ENCODE peak calls at places on chromosomes 13 and 19, in six cellular contexts. One of them, this sample, is unnamed.

GRCh38 chr19:57606931-57607330 is 7.1 kb upstream of the ZNF134 start:
- DNase-seq in K562: no peak
- DNase-seq in SK-N-SH: no peak
- DNase-seq in GM12878: no peak
- DNase-seq in HepG2: no peak
- DNase-seq in H1: no peak
- DNase-seq in this sample: no peak

GRCh38 chr19:50911206-50912101 is at the start of gene KLK4:
- DNase-seq in K562: no peak
- DNase-seq in SK-N-SH: no peak
- DNase-seq in GM12878: no peak
- DNase-seq in HepG2: no peak
- DNase-seq in H1: no peak
- DNase-seq in this sample: no peak

GRCh38 chr13:87172166-87172825 is 498.9 kb upstream of the SLITRK5 start:
- DNase-seq in K562: no peak
- DNase-seq in SK-N-SH: no peak
- DNase-seq in GM12878: no peak
- DNase-seq in HepG2: no peak
- DNase-seq in H1: no peak
- DNase-seq in this sample: no peak

GRCh38 chr13:78060966-78061365 is 142.3 kb upstream of the EDNRB start:
- DNase-seq in K562: no peak
- DNase-seq in SK-N-SH: no peak
- DNase-seq in GM12878: no peak
- DNase-seq in HepG2: no peak
- DNase-seq in H1: no peak
- DNase-seq in this sample: no peak

GRCh38 chr13:31588923-31589322 is 150.4 kb upstream of the RXFP2 start:
- DNase-seq in K562: no peak
- DNase-seq in SK-N-SH: no peak
- DNase-seq in GM12878: no peak
- DNase-seq in HepG2: no peak
- DNase-seq in H1: no peak
- DNase-seq in this sample: no peak

GRCh38 chr13:79492313-79492798 is 11.4 kb downstream of the NDFIP2 start:
- DNase-seq in K562: no peak
- DNase-seq in SK-N-SH: no peak
- DNase-seq in GM12878: no peak
- DNase-seq in HepG2: no peak
- DNase-seq in H1: no peak
- DNase-seq in this sample: no peak

GRCh38 chr13:97238432-97238831 is 16.3 kb downstream of the MBNL2 start:
- DNase-seq in K562: no peak
- DNase-seq in SK-N-SH: no peak
- DNase-seq in GM12878: no peak
- DNase-seq in HepG2: no peak
- DNase-seq in H1: no peak
- DNase-seq in this sample: no peak

GRCh38 chr13:76812206-76812882 is 73.9 kb downstream of the KCTD12 start:
- DNase-seq in K562: no peak
- DNase-seq in SK-N-SH: peak; percentile 55
- DNase-seq in GM12878: no peak
- DNase-seq in HepG2: no peak
- DNase-seq in H1: no peak
- DNase-seq in this sample: no peak

GRCh38 chr19:6062274-6062673 is 48.0 kb downstream of the RFX2 start:
- DNase-seq in K562: no peak
- DNase-seq in SK-N-SH: no peak
- DNase-seq in GM12878: no peak
- DNase-seq in HepG2: no peak
- DNase-seq in H1: no peak
- DNase-seq in this sample: no peak

GRCh38 chr19:1571358-1571757 is 3.2 kb upstream of the MEX3D start:
- DNase-seq in K562: no peak
- DNase-seq in SK-N-SH: no peak
- DNase-seq in GM12878: no peak
- DNase-seq in HepG2: no peak
- DNase-seq in H1: no peak
- DNase-seq in this sample: no peak

GRCh38 chr19:39752390-39752789 is 14.6 kb upstream of the CLC start:
- DNase-seq in K562: no peak
- DNase-seq in SK-N-SH: no peak
- DNase-seq in GM12878: no peak
- DNase-seq in HepG2: no peak
- DNase-seq in H1: no peak
- DNase-seq in this sample: no peak

GRCh38 chr19:14519860-14520407 is 1.7 kb upstream of the DNAJB1 start:
- DNase-seq in K562: no peak
- DNase-seq in SK-N-SH: no peak
- DNase-seq in GM12878: no peak
- DNase-seq in HepG2: peak; percentile 99
- DNase-seq in H1: no peak
- DNase-seq in this sample: peak; percentile 96

GRCh38 chr19:18460313-18460712 is 22.4 kb upstream of the ISYNA1 start:
- DNase-seq in K562: no peak
- DNase-seq in SK-N-SH: no peak
- DNase-seq in GM12878: no peak
- DNase-seq in HepG2: no peak
- DNase-seq in H1: no peak
- DNase-seq in this sample: no peak

GRCh38 chr13:99501952-99502310 is 659 bp downstream of the TM9SF2 start:
- DNase-seq in K562: no peak
- DNase-seq in SK-N-SH: no peak
- DNase-seq in GM12878: no peak
- DNase-seq in HepG2: no peak
- DNase-seq in H1: no peak
- DNase-seq in this sample: no peak

GRCh38 chr13:109873351-109874123 is 87.2 kb upstream of the IRS2 start:
- DNase-seq in K562: no peak
- DNase-seq in SK-N-SH: no peak
- DNase-seq in GM12878: no peak
- DNase-seq in HepG2: no peak
- DNase-seq in H1: no peak
- DNase-seq in this sample: no peak

GRCh38 chr13:109874921-109875454 is 88.6 kb upstream of the IRS2 start:
- DNase-seq in K562: no peak
- DNase-seq in SK-N-SH: no peak
- DNase-seq in GM12878: no peak
- DNase-seq in HepG2: no peak
- DNase-seq in H1: no peak
- DNase-seq in this sample: no peak

GRCh38 chr13:109872864-109873263 is 86.5 kb upstream of the IRS2 start:
- DNase-seq in K562: no peak
- DNase-seq in SK-N-SH: no peak
- DNase-seq in GM12878: no peak
- DNase-seq in HepG2: no peak
- DNase-seq in H1: no peak
- DNase-seq in this sample: no peak

GRCh38 chr13:109875746-109876145 is 89.4 kb upstream of the IRS2 start:
- DNase-seq in K562: no peak
- DNase-seq in SK-N-SH: no peak
- DNase-seq in GM12878: no peak
- DNase-seq in HepG2: no peak
- DNase-seq in H1: no peak
- DNase-seq in this sample: no peak

DNA sequence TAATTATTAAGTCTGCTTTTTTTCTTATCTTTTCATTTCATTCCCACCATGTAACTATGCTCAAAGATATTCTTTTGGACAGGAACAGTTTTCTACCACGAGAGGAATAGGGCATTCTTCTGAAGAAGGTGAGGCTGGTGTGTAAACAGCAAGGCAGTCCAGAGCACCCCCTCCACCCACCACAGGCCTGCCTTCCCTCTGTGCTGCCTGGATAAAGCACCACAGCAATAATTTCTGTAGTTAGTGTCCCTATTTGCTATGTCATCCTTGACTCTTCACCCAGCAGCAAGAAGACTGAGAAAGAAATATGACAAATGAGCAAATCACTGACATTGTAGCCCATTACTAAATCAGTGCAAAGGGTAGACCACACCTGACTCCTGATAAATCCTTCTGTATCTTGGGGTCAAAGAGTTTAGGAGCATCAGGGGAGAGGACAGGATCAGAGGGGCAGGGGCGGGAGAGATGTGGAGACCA is 88.1 kb upstream of the IRS2 start:
- DNase-seq in K562: no peak
- DNase-seq in SK-N-SH: no peak
- DNase-seq in GM12878: no peak
- DNase-seq in HepG2: no peak
- DNase-seq in H1: no peak
- DNase-seq in this sample: no peak
- TF ChIP-seq YY1 in K562: no peak
- TF ChIP-seq YY1 in SK-N-SH: no peak
- TF ChIP-seq YY1 in GM12878: no peak
- TF ChIP-seq YY1 in HepG2: no peak
- TF ChIP-seq YY1 in H1: no peak
- TF ChIP-seq YY1 in this sample: no peak

GRCh38 chr19:10293637-10294367 is 4.0 kb downstream of the ICAM5 start:
- DNase-seq in K562: no peak
- DNase-seq in SK-N-SH: no peak
- DNase-seq in GM12878: no peak
- DNase-seq in HepG2: no peak
- DNase-seq in H1: no peak
- DNase-seq in this sample: no peak

GRCh38 chr19:10295305-10295846 is 5.6 kb downstream of the ICAM5 start:
- DNase-seq in K562: no peak
- DNase-seq in SK-N-SH: peak; percentile 52
- DNase-seq in GM12878: no peak
- DNase-seq in HepG2: no peak
- DNase-seq in H1: peak; percentile 74
- DNase-seq in this sample: no peak

GRCh38 chr19:10292789-10293636 is 3.3 kb downstream of the ICAM5 start:
- DNase-seq in K562: no peak
- DNase-seq in SK-N-SH: no peak
- DNase-seq in GM12878: no peak
- DNase-seq in HepG2: no peak
- DNase-seq in H1: no peak
- DNase-seq in this sample: no peak

GRCh38 chr19:10294368-10294697 is 4.6 kb downstream of the ICAM5 start:
- DNase-seq in K562: no peak
- DNase-seq in SK-N-SH: no peak
- DNase-seq in GM12878: no peak
- DNase-seq in HepG2: no peak
- DNase-seq in H1: peak; percentile 79
- DNase-seq in this sample: no peak

GRCh38 chr19:10295847-10296591 is 6.3 kb downstream of the ICAM5 start:
- DNase-seq in K562: no peak
- DNase-seq in SK-N-SH: peak; percentile 58
- DNase-seq in GM12878: no peak
- DNase-seq in HepG2: no peak
- DNase-seq in H1: peak; percentile 75
- DNase-seq in this sample: no peak
- TF ChIP-seq JUND in K562: no peak
- TF ChIP-seq JUND in SK-N-SH: no peak
- TF ChIP-seq JUND in GM12878: no peak
- TF ChIP-seq JUND in HepG2: no peak
- TF ChIP-seq JUND in H1: no peak
- TF ChIP-seq JUND in this sample: no peak

GRCh38 chr13:66347718-66348117 is 882.4 kb downstream of the PCDH9 start:
- DNase-seq in K562: no peak
- DNase-seq in SK-N-SH: no peak
- DNase-seq in GM12878: no peak
- DNase-seq in HepG2: no peak
- DNase-seq in H1: no peak
- DNase-seq in this sample: no peak

GRCh38 chr13:66345988-66346387 is 884.1 kb downstream of the PCDH9 start:
- DNase-seq in K562: no peak
- DNase-seq in SK-N-SH: no peak
- DNase-seq in GM12878: no peak
- DNase-seq in HepG2: no peak
- DNase-seq in H1: no peak
- DNase-seq in this sample: no peak

GRCh38 chr13:66344770-66345367 is 885.3 kb downstream of the PCDH9 start:
- DNase-seq in K562: no peak
- DNase-seq in SK-N-SH: no peak
- DNase-seq in GM12878: no peak
- DNase-seq in HepG2: no peak
- DNase-seq in H1: no peak
- DNase-seq in this sample: no peak

GRCh38 chr13:66349945-66350344 is 880.2 kb downstream of the PCDH9 start:
- DNase-seq in K562: no peak
- DNase-seq in SK-N-SH: no peak
- DNase-seq in GM12878: no peak
- DNase-seq in HepG2: no peak
- DNase-seq in H1: no peak
- DNase-seq in this sample: no peak

GRCh38 chr13:66348745-66349720 is 881.1 kb downstream of the PCDH9 start:
- DNase-seq in K562: no peak
- DNase-seq in SK-N-SH: no peak
- DNase-seq in GM12878: no peak
- DNase-seq in HepG2: no peak
- DNase-seq in H1: no peak
- DNase-seq in this sample: no peak
- TF ChIP-seq YY1 in K562: no peak
- TF ChIP-seq YY1 in SK-N-SH: no peak
- TF ChIP-seq YY1 in GM12878: no peak
- TF ChIP-seq YY1 in HepG2: no peak
- TF ChIP-seq YY1 in H1: no peak
- TF ChIP-seq YY1 in this sample: no peak

GRCh38 chr13:50518791-50519201 is 324.7 kb downstream of the DLEU7 start:
- DNase-seq in K562: no peak
- DNase-seq in SK-N-SH: no peak
- DNase-seq in GM12878: no peak
- DNase-seq in HepG2: no peak
- DNase-seq in H1: no peak
- DNase-seq in this sample: no peak
- TF ChIP-seq JUND in K562: no peak
- TF ChIP-seq JUND in SK-N-SH: no peak
- TF ChIP-seq JUND in GM12878: no peak
- TF ChIP-seq JUND in HepG2: no peak
- TF ChIP-seq JUND in H1: no peak
- TF ChIP-seq JUND in this sample: no peak

DNA sequence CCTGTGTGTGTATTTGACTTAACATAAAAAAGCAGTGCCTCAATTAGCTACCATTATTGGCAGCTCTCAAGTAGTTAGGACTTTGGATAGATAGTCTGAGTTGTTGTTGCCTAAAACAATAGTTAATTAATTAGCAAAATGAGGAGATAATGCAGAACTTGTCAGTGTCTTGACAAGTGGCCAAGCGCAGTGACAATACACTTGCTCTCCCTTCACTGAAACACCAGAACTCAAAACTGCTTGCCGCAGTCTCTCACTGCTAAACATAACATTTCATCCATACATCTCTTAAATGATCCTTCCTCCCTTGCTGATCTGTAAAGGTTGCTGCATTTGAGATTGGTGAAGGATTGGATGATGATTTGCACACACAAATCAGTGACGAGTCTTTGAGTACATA is 61.7 kb downstream of the ARHGAP35 start:
- DNase-seq in K562: no peak
- DNase-seq in SK-N-SH: no peak
- DNase-seq in GM12878: no peak
- DNase-seq in HepG2: no peak
- DNase-seq in H1: no peak
- DNase-seq in this sample: no peak
- TF ChIP-seq YY1 in K562: no peak
- TF ChIP-seq YY1 in SK-N-SH: no peak
- TF ChIP-seq YY1 in GM12878: no peak
- TF ChIP-seq YY1 in HepG2: no peak
- TF ChIP-seq YY1 in H1: no peak
- TF ChIP-seq YY1 in this sample: no peak

This sample was measured in HCT116.